ENCODE peak calls at places on chromosomes 6 and 20, in seven cellular contexts. T is mucosa of gallbladder, U is aorta, V is cardiac fibroblast, X is GM10248, M is WERI-Rb-1, I is memory B cell. C is an unnamed sample.

GRCh38 chr6:42193491-42193894 is 1.3 kb downstream of the GUCA1B start:
- DNase-seq in T (peak; percentile 56), V (peak; percentile 17), M (peak; percentile 50), I (no peak), X (no peak), U (no peak), C (no peak)

GRCh38 chr20:53547664-53548239 is 45.9 kb downstream of the ZNF217 start:
- DNase-seq in X (peak; percentile 66), I (no peak), U (no peak), V (peak; percentile 82), T (peak; percentile 50), M (peak; percentile 18), C (peak; percentile 4)

GRCh38 chr6:10030942-10031537 is 383.8 kb downstream of the TFAP2A start:
- DNase-seq in T (no peak), M (no peak), V (no peak), U (no peak), X (peak; percentile 12), I (no peak), C (no peak)

GRCh38 chr20:63635431-63636141 is 8.7 kb upstream of the GMEB2 start:
- DNase-seq in U (no peak), V (no peak), X (no peak), M (no peak), T (no peak), I (no peak), C (no peak)

GRCh38 chr6:39078695-39079094 is 30.1 kb downstream of the GLP1R start:
- DNase-seq in M (no peak), U (no peak), X (no peak), V (no peak), T (no peak), I (no peak), C (no peak)

GRCh38 chr6:57108691-57109090 is 18.7 kb downstream of the ZNF451 start:
- DNase-seq in U (no peak), X (peak; percentile 57), V (no peak), T (no peak), M (no peak), I (no peak), C (no peak)

GRCh38 chr20:25319241-25320034 is 71.2 kb downstream of the ABHD12 start:
- DNase-seq in M (no peak), T (no peak), V (no peak), I (no peak), U (peak; percentile 42), X (no peak), C (peak; percentile 33)

GRCh38 chr6:156163311-156163710 is 613.9 kb upstream of the ARID1B start:
- DNase-seq in U (no peak), V (no peak), T (no peak), M (no peak), X (no peak), I (no peak), C (no peak)

GRCh38 chr6:25359891-25360290 is 80.7 kb downstream of the CARMIL1 start:
- DNase-seq in U (no peak), I (no peak), X (no peak), V (no peak), T (no peak), M (no peak), C (no peak)

GRCh38 chr6:2596222-2596621 is 154.5 kb downstream of the MYLK4 start:
- DNase-seq in X (no peak), M (peak; percentile 64), V (no peak), U (no peak), I (no peak), T (no peak), C (no peak)

GRCh38 chr20:37937686-37938085 is 34.8 kb downstream of the VSTM2L start:
- DNase-seq in U (peak; percentile 14), I (no peak), X (no peak), T (no peak), M (no peak), V (no peak), C (no peak)

GRCh38 chr6:32186496-32186840 is 2.4 kb upstream of the AGER start:
- DNase-seq in U (peak; percentile 69), I (no peak), M (no peak), X (no peak), T (no peak), V (no peak), C (no peak)

GRCh38 chr6:149114167-149114566 is 203.3 kb upstream of the TAB2 start:
- DNase-seq in V (no peak), M (no peak), T (no peak), I (no peak), U (no peak), X (no peak), C (no peak)

GRCh38 chr20:3911956-3912355 is 22.8 kb downstream of the PANK2 start:
- DNase-seq in M (no peak), X (no peak), U (no peak), T (no peak), V (no peak), I (no peak), C (no peak)

GRCh38 chr20:7980332-7981046 is 39.1 kb downstream of the TMX4 start:
- DNase-seq in M (peak; percentile 30), I (no peak), T (no peak), X (peak; percentile 46), V (peak; percentile 72), U (no peak), C (no peak)

GRCh38 chr6:41488064-41488391 is 58.2 kb upstream of the FOXP4 start:
- DNase-seq in V (no peak), I (no peak), T (no peak), X (no peak), M (no peak), U (no peak), C (no peak)

GRCh38 chr6:115969207-115969929 is 91.3 kb downstream of the FRK start:
- DNase-seq in I (no peak), T (no peak), U (no peak), X (no peak), V (peak; percentile 47), M (peak; percentile 7), C (no peak)

GRCh38 chr20:54025166-54025835 is 45.1 kb downstream of the BCAS1 start:
- DNase-seq in T (no peak), M (no peak), I (no peak), V (peak; percentile 15), U (no peak), X (no peak), C (no peak)

GRCh38 chr6:57267586-57268293 is 45.6 kb upstream of the RAB23 start:
- DNase-seq in U (peak; percentile 75), X (no peak), I (peak; percentile 18), M (peak; percentile 71), T (peak; percentile 59), V (peak; percentile 96), C (no peak)

GRCh38 chr6:149890629-149891045 is 7.3 kb downstream of the RAET1E start:
- DNase-seq in V (peak; percentile 18), X (no peak), I (no peak), U (no peak), T (no peak), M (no peak), C (no peak)

GRCh38 chr6:79733388-79733787 is 102.3 kb downstream of the SH3BGRL2 start:
- DNase-seq in V (no peak), I (no peak), U (no peak), M (no peak), X (no peak), T (no peak), C (no peak)

GRCh38 chr6:101803146-101803545 is 409.6 kb downstream of the GRIK2 start:
- DNase-seq in M (no peak), T (no peak), X (no peak), U (no peak), I (no peak), V (no peak), C (no peak)

GRCh38 chr20:38624084-38624483 is 22.5 kb downstream of the ARHGAP40 start:
- DNase-seq in T (no peak), X (no peak), U (no peak), I (no peak), V (no peak), M (no peak), C (no peak)